ENCODE peak calls at places on chromosomes 3 and 15, in six cellular contexts. Y is pancreas, B is heart left ventricle, T is AG10803, C is body of pancreas, H is fibroblast of lung. I is an unnamed sample.

GRCh38 chr3:9727041-9727595 is 4.4 kb upstream of the BRPF1 start:
- DNase-seq in Y (no peak), B (no peak), T (no peak), C (no peak), H (no peak), I (peak)

GRCh38 chr3:168094580-168094876 is 1.2 kb downstream of the GOLIM4 start:
- DNase-seq in Y (no peak), B (no peak), T (peak), C (no peak), H (no peak), I (peak)

GRCh38 chr15:82845686-82846085 is 36.3 kb downstream of the WHAMM start:
- DNase-seq in Y (no peak), B (no peak), T (no peak), C (no peak), H (no peak), I (no peak)

GRCh38 chr15:52180196-52180835 is 10.9 kb downstream of the GNB5 start:
- DNase-seq in Y (no peak), B (no peak), T (no peak), C (no peak), H (no peak), I (no peak)

GRCh38 chr3:37255990-37256308 is 81.6 kb upstream of the LRRFIP2 start:
- DNase-seq in Y (no peak), B (no peak), T (peak), C (no peak), H (no peak), I (no peak)

GRCh38 chr3:17122758-17123157 is 238.0 kb downstream of the PLCL2 start:
- DNase-seq in Y (no peak), B (no peak), T (no peak), C (no peak), H (no peak), I (no peak)

GRCh38 chr3:124886168-124887051 is 755 bp downstream of the ITGB5 start:
- DNase-seq in Y (peak), B (peak), T (peak), C (peak), H (peak), I (peak)

GRCh38 chr15:30929982-30930381 is 26.3 kb downstream of the FAN1 start:
- DNase-seq in Y (no peak), B (no peak), T (no peak), C (no peak), H (no peak), I (no peak)

GRCh38 chr3:188834349-188834748 is 337.4 kb upstream of the TPRG1 start:
- DNase-seq in Y (no peak), B (no peak), T (no peak), C (no peak), H (no peak), I (no peak)

GRCh38 chr15:74390552-74391288 is 23.3 kb upstream of the CYP11A1 start:
- DNase-seq in Y (no peak), B (no peak), T (no peak), C (no peak), H (no peak), I (no peak)

GRCh38 chr3:183766745-183767606 is 58.4 kb downstream of the MAP6D1 start:
- DNase-seq in Y (peak), B (no peak), T (peak), C (peak), H (peak), I (peak)
- TF ChIP-seq CTCF in Y (peak), B (peak), T (peak), C (peak), H (peak), I (peak)

GRCh38 chr3:162847511-162847910 is 1350.9 kb downstream of the OTOL1 start:
- DNase-seq in Y (no peak), B (no peak), T (no peak), C (no peak), H (no peak), I (no peak)
- TF ChIP-seq CTCF in Y (no peak), B (no peak), T (no peak), C (no peak), H (no peak), I (peak)

DNA sequence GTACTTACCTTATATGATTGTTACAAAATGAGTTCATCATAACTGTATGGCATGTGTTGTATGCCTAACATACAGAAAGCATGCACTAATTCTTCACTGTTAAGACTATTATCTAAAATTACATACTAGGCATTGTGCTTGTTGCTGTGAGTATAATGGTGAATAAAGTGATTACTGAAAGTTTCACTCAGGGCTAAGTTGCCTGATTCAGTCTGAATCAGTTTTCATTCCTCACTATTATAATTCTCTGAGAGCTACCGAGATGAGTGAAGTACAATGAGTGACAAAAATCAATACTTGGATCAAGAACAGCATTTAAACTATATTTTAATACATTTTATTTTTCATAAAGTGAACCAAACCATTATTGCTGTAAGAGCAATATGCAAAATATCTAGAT is 7.5 kb upstream of the GCSAM start:
- DNase-seq in Y (no peak), B (no peak), T (no peak), C (no peak), H (no peak), I (no peak)
- TF ChIP-seq CTCF in Y (no peak), B (no peak), T (no peak), C (no peak), H (no peak), I (no peak)

DNA sequence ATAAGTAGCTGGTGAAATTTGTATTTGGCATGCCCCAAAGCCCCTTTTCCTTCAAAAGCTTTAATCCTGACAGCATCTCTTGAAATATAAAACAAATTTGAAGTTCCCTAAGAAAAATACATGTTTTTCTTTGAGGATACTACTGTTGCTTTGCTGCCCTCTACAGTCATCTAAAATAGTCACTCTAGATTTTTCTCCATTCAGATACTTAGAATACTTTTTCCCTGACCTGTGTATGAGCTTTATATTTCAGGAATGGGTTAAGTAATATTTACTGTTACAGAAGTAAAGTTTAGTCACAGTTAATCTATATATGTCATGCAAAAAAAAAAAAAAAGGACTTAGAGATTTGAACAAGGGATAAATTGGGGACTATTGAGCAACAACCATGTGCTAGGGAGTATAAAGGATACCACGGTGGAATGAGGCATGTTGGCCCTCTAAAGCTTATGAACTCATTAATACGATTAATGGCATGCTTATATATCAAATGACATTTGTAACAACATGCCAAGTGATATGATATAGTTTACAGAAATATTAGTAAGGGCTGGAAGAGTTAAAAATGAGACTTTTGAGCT is 8.8 kb downstream of the NECTIN3 start:
- DNase-seq in Y (no peak), B (no peak), T (peak), C (no peak), H (peak), I (no peak)
- TF ChIP-seq CTCF in Y (peak), B (peak), T (peak), C (peak), H (peak), I (peak)

DNA sequence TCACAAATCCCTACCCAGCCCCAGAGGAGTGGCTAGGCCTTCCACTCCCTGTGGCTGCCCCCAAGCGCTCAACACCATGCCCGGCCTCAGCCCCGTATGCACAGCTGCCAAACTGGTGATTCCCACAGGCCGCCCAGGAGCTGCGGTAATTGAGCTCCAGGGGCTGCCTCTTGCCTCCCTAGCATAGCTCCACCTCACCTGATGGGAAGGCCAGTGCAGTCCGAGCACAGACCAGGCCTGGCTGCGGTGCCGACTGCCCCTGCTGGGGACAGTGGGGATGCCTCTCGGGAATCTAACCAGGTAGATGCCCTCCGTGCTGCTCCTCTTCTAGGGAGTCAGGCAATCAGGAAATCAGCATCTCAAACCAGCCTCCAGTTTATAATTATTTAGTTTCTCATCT is 25.9 kb downstream of the SCN5A start:
- DNase-seq in Y (no peak), B (no peak), T (no peak), C (no peak), H (no peak), I (no peak)
- TF ChIP-seq CTCF in Y (no peak), B (no peak), T (no peak), C (no peak), H (no peak), I (no peak)